ENCODE peak calls at places on chromosomes 12 and 14, in six cellular contexts. A is skeletal muscle cell, K is BJ, Q is stomach, F is HCT116, R is right cardiac atrium. T is an unnamed sample.

GRCh38 chr14:67482765-67483164 is 5.8 kb downstream of the TMEM229B start:
- DNase-seq in K (no peak), F (no peak), R (no peak), Q (no peak), A (no peak), T (no peak)

GRCh38 chr12:66493841-66494240 is 185.0 kb downstream of the GRIP1 start:
- DNase-seq in Q (no peak), F (no peak), R (no peak), K (no peak), A (no peak), T (no peak)

GRCh38 chr12:6613015-6613775 is 6.0 kb upstream of the CHD4 start:
- DNase-seq in Q (peak; percentile 79), F (peak; percentile 45), A (no peak), K (peak; percentile 54), R (peak; percentile 92), T (peak; percentile 86)

GRCh38 chr14:95499354-95499750 is 17.1 kb downstream of the SYNE3 start:
- DNase-seq in A (no peak), K (no peak), Q (no peak), F (no peak), R (no peak), T (no peak)

GRCh38 chr14:106378191-106378590 is 851.8 kb downstream of the TMEM121 start:
- DNase-seq in F (no peak), K (no peak), A (no peak), Q (no peak), R (no peak), T (no peak)

GRCh38 chr12:54561164-54561563 is 11.8 kb downstream of the PDE1B start:
- DNase-seq in R (peak; percentile 70), F (no peak), Q (no peak), K (no peak), A (no peak), T (peak; percentile 23)

GRCh38 chr12:109988274-109988673 is 7.9 kb downstream of the GIT2 start:
- DNase-seq in Q (no peak), R (no peak), A (no peak), F (no peak), K (no peak), T (no peak)

GRCh38 chr12:48998497-48999353 is 450 bp downstream of the DDN start:
- DNase-seq in A (no peak), Q (peak; percentile 38), K (no peak), F (no peak), R (peak; percentile 69), T (peak; percentile 41)

GRCh38 chr14:64800000-64800399 is 79.7 kb downstream of the SPTB start:
- DNase-seq in A (no peak), F (peak; percentile 36), Q (peak; percentile 41), K (no peak), R (peak; percentile 67), T (peak; percentile 66)

GRCh38 chr14:99425272-99425681 is 55.4 kb downstream of the SETD3 start:
- DNase-seq in Q (peak; percentile 91), R (peak; percentile 53), F (no peak), K (no peak), A (no peak), T (peak; percentile 47)

GRCh38 chr12:50317198-50317597 is 33.9 kb upstream of the LIMA1 start:
- DNase-seq in F (no peak), A (no peak), R (no peak), K (no peak), Q (no peak), T (no peak)

GRCh38 chr12:131671276-131671675 is 39.6 kb upstream of the SFSWAP start:
- DNase-seq in Q (no peak), A (no peak), R (no peak), F (no peak), K (no peak), T (no peak)

GRCh38 chr12:53454710-53455109 is 2.8 kb downstream of the PCBP2 start:
- DNase-seq in A (no peak), Q (no peak), R (no peak), K (no peak), F (no peak), T (no peak)

GRCh38 chr14:52272375-52272774 is 4.9 kb downstream of the PTGDR start:
- DNase-seq in K (no peak), F (peak; percentile 29), A (no peak), R (no peak), Q (no peak), T (peak; percentile 37)

GRCh38 chr14:58824106-58824505 is 186.3 kb downstream of the DACT1 start:
- DNase-seq in F (no peak), A (no peak), R (no peak), K (no peak), Q (no peak), T (no peak)

GRCh38 chr12:29039013-29039412 is 110.1 kb upstream of the FAR2 start:
- DNase-seq in F (no peak), R (no peak), K (peak; percentile 96), A (peak; percentile 97), Q (no peak), T (no peak)

GRCh38 chr12:9064201-9064814 is 51.4 kb downstream of the A2M start:
- DNase-seq in F (peak; percentile 42), K (no peak), Q (peak; percentile 72), R (peak; percentile 87), A (no peak), T (peak; percentile 64)

GRCh38 chr12:117030187-117030896 is 68.9 kb downstream of the TESC start:
- DNase-seq in Q (peak; percentile 17), A (no peak), R (no peak), F (no peak), K (no peak), T (no peak)

GRCh38 chr12:716506-716905 is 35.9 kb upstream of the WNK1 start:
- DNase-seq in Q (no peak), R (no peak), F (no peak), A (no peak), K (no peak), T (no peak)

GRCh38 chr12:130439250-130439649 is 101.6 kb downstream of the PIWIL1 start:
- DNase-seq in R (no peak), F (no peak), A (no peak), Q (no peak), K (no peak), T (no peak)

GRCh38 chr14:103548463-103549351 is 13.8 kb downstream of the BAG5 start:
- DNase-seq in K (no peak), Q (no peak), F (no peak), A (no peak), R (peak; percentile 58), T (peak; percentile 46)